ENCODE peak calls at places on chromosomes 12 and 14, in nine cellular contexts. Q, J, P, V, D, W, I, Y and K are unnamed samples.

GRCh38 chr12:11580125-11580751 is 69.2 kb upstream of the ETV6 start:
- DNase-seq in I (no peak), Y (peak; percentile 96), D (peak; percentile 26), P (no peak), J (peak; percentile 9), V (no peak), Q (peak; percentile 91), W (no peak), K (no peak)

GRCh38 chr14:31090872-31091764 is 64.9 kb upstream of the STRN3 start:
- DNase-seq in J (no peak), P (peak; percentile 20), V (no peak), Q (no peak), W (no peak), Y (peak; percentile 84), D (peak; percentile 41), I (no peak), K (peak; percentile 86)

GRCh38 chr12:50275545-50275944 is 7.8 kb downstream of the LIMA1 start:
- DNase-seq in D (peak; percentile 30), J (no peak), P (peak; percentile 86), Y (no peak), W (no peak), V (peak; percentile 50), I (no peak), Q (no peak), K (no peak)

GRCh38 chr12:48764521-48764920 is 24.4 kb downstream of the ADCY6 start:
- DNase-seq in Q (peak; percentile 70), J (no peak), I (no peak), Y (no peak), P (peak; percentile 65), D (peak; percentile 45), V (no peak), W (no peak), K (no peak)

GRCh38 chr12:44372259-44372658 is 503.9 kb downstream of the NELL2 start:
- DNase-seq in Q (peak; percentile 3), W (no peak), V (no peak), P (no peak), I (no peak), D (peak; percentile 14), J (no peak), Y (peak; percentile 58), K (no peak)

GRCh38 chr12:63882844-63883243 is 38.3 kb downstream of the SRGAP1 start:
- DNase-seq in V (peak; percentile 35), Y (no peak), P (no peak), W (no peak), J (no peak), D (no peak), I (peak; percentile 61), Q (no peak), K (no peak)

GRCh38 chr12:2003676-2004112 is 563 bp downstream of the DCP1B start:
- DNase-seq in V (no peak), D (peak; percentile 18), J (no peak), P (no peak), Y (peak; percentile 46), Q (no peak), W (peak; percentile 4), I (no peak), K (no peak)

GRCh38 chr12:113899042-113899843 is 66.9 kb downstream of the RBM19 start:
- DNase-seq in V (no peak), D (no peak), J (no peak), P (no peak), W (no peak), Q (no peak), Y (no peak), I (no peak), K (no peak)

GRCh38 chr14:97878727-97879126 is 1081.5 kb downstream of the VRK1 start:
- DNase-seq in J (no peak), I (no peak), V (peak; percentile 28), P (peak; percentile 10), W (no peak), D (no peak), Y (no peak), Q (no peak), K (no peak)

GRCh38 chr12:96465896-96466295 is 23.5 kb upstream of the CFAP54 start:
- DNase-seq in I (no peak), D (no peak), P (no peak), Y (no peak), J (no peak), V (no peak), Q (no peak), W (no peak), K (no peak)

GRCh38 chr14:64510127-64510808 is 5.7 kb downstream of the ZBTB1 start:
- DNase-seq in I (no peak), P (no peak), W (no peak), D (no peak), Y (no peak), Q (no peak), J (no peak), V (no peak), K (no peak)

GRCh38 chr12:27984275-27984674 is 11.7 kb upstream of the PTHLH start:
- DNase-seq in J (no peak), V (no peak), Y (peak; percentile 81), W (no peak), P (no peak), I (no peak), Q (peak; percentile 32), D (peak; percentile 75), K (no peak)

GRCh38 chr14:59698793-59699192 is 122.2 kb upstream of the CCDC175 start:
- DNase-seq in I (no peak), P (no peak), Q (no peak), D (peak; percentile 31), Y (no peak), W (no peak), V (no peak), J (no peak), K (no peak)

GRCh38 chr12:94609917-94610443 is 40.4 kb downstream of the TMCC3 start:
- DNase-seq in Q (no peak), Y (no peak), J (no peak), P (no peak), V (no peak), D (no peak), I (no peak), W (no peak), K (no peak)

GRCh38 chr12:132178801-132179401 is 34.6 kb downstream of the NOC4L start:
- DNase-seq in P (no peak), Y (no peak), J (no peak), D (no peak), I (no peak), Q (peak; percentile 48), W (no peak), V (no peak), K (no peak)

GRCh38 chr12:28107679-28108078 is 82.6 kb upstream of the CCDC91 start:
- DNase-seq in Q (no peak), W (no peak), P (no peak), Y (no peak), D (no peak), I (no peak), V (no peak), J (no peak), K (no peak)

GRCh38 chr12:41564816-41565215 is 376.7 kb downstream of the PDZRN4 start:
- DNase-seq in D (no peak), W (no peak), I (no peak), P (no peak), V (no peak), J (no peak), Q (no peak), Y (no peak), K (no peak)

GRCh38 chr12:76199808-76200207 is 115.3 kb upstream of the NAP1L1 start:
- DNase-seq in D (no peak), J (no peak), V (no peak), Y (peak; percentile 80), Q (no peak), W (no peak), P (no peak), I (no peak), K (no peak)

GRCh38 chr12:55818140-55818728 is 393 bp downstream of the ORMDL2 start:
- DNase-seq in D (no peak), P (no peak), Q (no peak), W (no peak), V (no peak), J (peak; percentile 81), I (no peak), Y (peak; percentile 32), K (no peak)

GRCh38 chr12:481422-481821 is 21.7 kb downstream of the B4GALNT3 start:
- DNase-seq in I (no peak), P (no peak), W (no peak), J (no peak), Q (no peak), D (peak; percentile 43), Y (no peak), V (peak; percentile 90), K (no peak)

GRCh38 chr14:77055981-77056380 is 27.5 kb upstream of the IRF2BPL start:
- DNase-seq in D (peak; percentile 50), Y (no peak), W (no peak), J (no peak), V (no peak), P (no peak), Q (no peak), I (no peak), K (peak; percentile 14)

GRCh38 chr12:24560867-24561266 is 388.0 kb downstream of the BCAT1 start:
- DNase-seq in I (no peak), P (no peak), V (no peak), Y (no peak), W (no peak), Q (no peak), J (no peak), D (no peak), K (no peak)

GRCh38 chr14:54500744-54501143 is 9.0 kb upstream of the CGRRF1 start:
- DNase-seq in Y (no peak), I (no peak), P (no peak), Q (no peak), W (no peak), V (no peak), J (no peak), D (no peak), K (no peak)

GRCh38 chr12:5964913-5965900 is 20.1 kb upstream of the ANO2 start:
- DNase-seq in Q (no peak), I (no peak), W (no peak), V (no peak), P (no peak), D (peak; percentile 1), J (no peak), Y (no peak), K (no peak)